ENCODE peak calls at places on chromosome 20, in four cellular contexts. G is tibial nerve; D is CD8-positive, alpha-beta T cell; W is lower lobe of right lung. X is an unnamed sample.

GRCh38 chr20:11204926-11205768 is 531.3 kb upstream of the JAG1 start:
- DNase-seq in G (peak), D (no peak), W (peak), X (no peak)

GRCh38 chr20:44479643-44480042 is 4.0 kb downstream of the TTPAL start:
- DNase-seq in G (no peak), D (no peak), W (no peak), X (no peak)

GRCh38 chr20:49415005-49415663 is 67.3 kb downstream of the KCNB1 start:
- DNase-seq in G (no peak), D (no peak), W (no peak), X (no peak)

GRCh38 chr20:24097506-24098245 is 109.1 kb upstream of the GGTLC1 start:
- DNase-seq in G (no peak), D (no peak), W (no peak), X (no peak)

GRCh38 chr20:47358672-47359532 is 2.4 kb upstream of the ZMYND8 start:
- DNase-seq in G (peak), D (no peak), W (peak), X (no peak)

GRCh38 chr20:297098-297924 is at the start of gene ZCCHC3:
- DNase-seq in G (peak), D (peak), W (peak), X (no peak)

GRCh38 chr20:49835031-49835430 is 22.4 kb downstream of the SLC9A8 start:
- DNase-seq in G (no peak), D (no peak), W (no peak), X (no peak)

GRCh38 chr20:25220021-25220730 is 24.7 kb downstream of the ENTPD6 start:
- DNase-seq in G (peak), D (no peak), W (no peak), X (no peak)

GRCh38 chr20:8454137-8454712 is 322.2 kb downstream of the PLCB1 start:
- DNase-seq in G (no peak), D (no peak), W (no peak), X (no peak)

GRCh38 chr20:64266988-64267387 is 11.4 kb downstream of the PCMTD2 start:
- DNase-seq in G (no peak), D (no peak), W (no peak), X (no peak)

GRCh38 chr20:64232794-64233193 is 22.8 kb upstream of the PCMTD2 start:
- DNase-seq in G (no peak), D (no peak), W (peak), X (peak)

GRCh38 chr20:10861619-10862018 is 187.8 kb upstream of the JAG1 start:
- DNase-seq in G (no peak), D (no peak), W (no peak), X (no peak)

GRCh38 chr20:61448396-61448795 is 196.3 kb downstream of the CDH4 start:
- DNase-seq in G (no peak), D (no peak), W (no peak), X (no peak)

GRCh38 chr20:59751075-59751711 is 146.9 kb downstream of the PHACTR3 start:
- DNase-seq in G (peak), D (no peak), W (peak), X (peak)

GRCh38 chr20:25245461-25245860 is 2.4 kb upstream of the PYGB start:
- DNase-seq in G (no peak), D (no peak), W (no peak), X (no peak)

GRCh38 chr20:23608251-23608846 is 2.6 kb upstream of the CST9 start:
- DNase-seq in G (no peak), D (no peak), W (no peak), X (no peak)

GRCh38 chr20:31542201-31542842 is 28.1 kb downstream of the HM13 start:
- DNase-seq in G (no peak), D (no peak), W (peak), X (no peak)

GRCh38 chr20:62208805-62209755 is 11.0 kb downstream of the HRH3 start:
- DNase-seq in G (no peak), D (no peak), W (peak), X (no peak)

GRCh38 chr20:25356294-25356933 is 34.2 kb downstream of the ABHD12 start:
- DNase-seq in G (no peak), D (no peak), W (no peak), X (no peak)

GRCh38 chr20:41978246-41978790 is 360.1 kb upstream of the CHD6 start:
- DNase-seq in G (no peak), D (no peak), W (no peak), X (no peak)

GRCh38 chr20:11379257-11380011 is 538.3 kb upstream of the BTBD3 start:
- DNase-seq in G (no peak), D (no peak), W (no peak), X (peak)

GRCh38 chr20:5078399-5078958 is 41.3 kb downstream of the PCNA start:
- DNase-seq in G (peak), D (peak), W (peak), X (no peak)

GRCh38 chr20:10848810-10849370 is 175.1 kb upstream of the JAG1 start:
- DNase-seq in G (peak), D (no peak), W (no peak), X (no peak)

GRCh38 chr20:5491463-5491862 is 174.7 kb upstream of the PROKR2 start:
- DNase-seq in G (no peak), D (no peak), W (no peak), X (no peak)

GRCh38 chr20:54292186-54292585 is 84.3 kb downstream of the PFDN4 start:
- DNase-seq in G (no peak), D (no peak), W (no peak), X (no peak)

GRCh38 chr20:52993091-52993490 is 20.9 kb downstream of the TSHZ2 start:
- DNase-seq in G (no peak), D (no peak), W (no peak), X (no peak)

GRCh38 chr20:24987244-24987643 is 5.3 kb downstream of the APMAP start:
- DNase-seq in G (no peak), D (no peak), W (no peak), X (no peak)

GRCh38 chr20:4227085-4227821 is 211.9 kb upstream of the RNF24 start:
- DNase-seq in G (no peak), D (no peak), W (no peak), X (no peak)

DNA sequence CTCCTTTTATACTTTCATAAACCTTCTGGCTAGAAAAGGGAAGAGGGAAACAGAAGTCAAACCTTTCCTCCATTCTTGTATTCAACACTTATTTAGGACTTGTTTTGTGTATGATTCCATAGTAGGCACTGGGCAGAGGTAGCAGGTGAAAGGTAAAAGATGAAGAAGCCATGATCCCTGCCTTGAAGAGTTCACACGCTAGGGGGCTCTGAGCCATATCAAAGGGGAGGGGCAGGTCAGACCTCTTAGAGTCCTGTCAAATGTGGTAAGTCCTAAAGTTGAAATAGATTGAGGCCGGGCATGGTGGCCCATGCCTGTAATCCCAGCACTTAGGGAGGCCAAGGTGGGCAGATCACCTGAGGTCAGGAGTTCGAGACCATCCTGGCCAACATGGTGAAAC is 85.5 kb downstream of the NDUFAF5 start:
- DNase-seq in G (no peak), D (no peak), W (no peak), X (no peak)
- TF ChIP-seq CTCF in G (no peak), D (no peak), W (no peak), X (no peak)

GRCh38 chr20:34526466-34526865 is 10.2 kb downstream of the DYNLRB1 start:
- DNase-seq in G (no peak), D (no peak), W (no peak), X (no peak)

GRCh38 chr20:34525342-34525708 is 9.1 kb downstream of the DYNLRB1 start:
- DNase-seq in G (no peak), D (no peak), W (no peak), X (no peak)

GRCh38 chr20:34525709-34526416 is 9.6 kb downstream of the DYNLRB1 start:
- DNase-seq in G (peak), D (no peak), W (peak), X (no peak)

GRCh38 chr20:34522969-34523871 is 7.0 kb downstream of the DYNLRB1 start:
- DNase-seq in G (peak), D (peak), W (no peak), X (no peak)

DNA sequence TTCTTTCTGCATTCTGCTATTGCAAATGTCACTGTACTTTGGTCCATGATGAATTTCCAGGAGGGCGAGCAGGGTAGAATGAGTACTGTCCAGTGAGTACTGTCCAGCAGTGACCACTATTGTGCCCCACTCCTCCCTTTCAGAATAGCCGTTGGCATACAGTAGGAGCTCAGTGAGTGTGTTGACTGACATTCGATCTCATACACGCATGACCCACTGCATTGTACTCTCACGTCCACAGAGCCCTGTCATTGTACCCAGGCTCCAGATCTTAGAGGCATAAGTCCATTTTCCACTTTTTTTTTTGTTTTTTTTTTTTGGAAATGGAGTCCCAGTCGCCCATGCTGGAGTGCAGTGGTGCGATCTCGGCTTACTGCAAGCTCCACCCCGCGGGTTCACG is 8.2 kb downstream of the DYNLRB1 start:
- DNase-seq in G (no peak), D (no peak), W (no peak), X (no peak)
- TF ChIP-seq CTCF in G (no peak), D (no peak), W (no peak), X (no peak)

DNA sequence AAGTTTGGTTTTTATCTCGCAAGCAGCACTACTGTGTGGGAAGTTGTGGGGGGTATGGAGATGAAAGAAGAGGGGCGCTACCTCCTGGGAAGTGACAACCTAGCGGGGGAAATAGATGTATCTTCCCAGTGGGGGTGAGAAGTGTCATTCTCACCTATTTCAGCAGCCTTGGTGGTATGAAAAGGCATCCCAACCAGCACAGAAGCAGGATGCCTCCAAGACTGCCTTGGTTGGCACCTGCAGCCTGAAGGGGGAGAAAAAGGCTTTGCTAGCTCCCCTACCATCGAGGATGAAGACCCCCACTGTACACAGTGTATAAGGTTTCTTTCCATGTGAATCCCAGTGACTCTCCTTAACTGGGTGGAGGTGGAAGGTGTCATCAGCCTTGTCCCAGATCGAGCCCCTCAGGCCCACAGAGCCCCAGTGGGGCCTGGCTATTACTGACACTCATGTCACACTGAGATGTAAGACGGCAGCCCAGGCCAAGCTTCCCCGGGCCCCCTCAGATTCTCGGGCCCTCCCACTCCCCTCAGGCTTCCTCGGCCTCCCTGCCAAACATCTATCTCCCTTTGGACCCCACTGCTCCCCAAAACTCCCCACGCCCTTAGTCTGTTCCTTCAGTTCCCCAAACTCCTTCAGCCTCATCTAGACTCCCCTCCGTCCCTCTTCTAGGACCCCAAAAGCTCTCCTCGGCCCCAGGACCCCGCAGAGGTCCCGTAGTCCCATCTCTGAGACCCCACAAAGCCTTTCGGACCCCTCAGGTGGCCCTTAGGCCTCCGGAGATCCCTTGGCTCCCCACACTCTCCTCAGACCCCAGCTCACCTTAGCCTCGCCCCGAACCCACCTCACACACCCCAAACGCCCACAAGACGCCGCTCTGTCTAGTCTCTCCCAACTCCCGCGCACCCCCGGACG is 688 bp downstream of the COMMD7 start:
- DNase-seq in G (no peak), D (no peak), W (no peak), X (no peak)
- TF ChIP-seq CTCF in G (no peak), D (no peak), W (no peak), X (peak)

DNA sequence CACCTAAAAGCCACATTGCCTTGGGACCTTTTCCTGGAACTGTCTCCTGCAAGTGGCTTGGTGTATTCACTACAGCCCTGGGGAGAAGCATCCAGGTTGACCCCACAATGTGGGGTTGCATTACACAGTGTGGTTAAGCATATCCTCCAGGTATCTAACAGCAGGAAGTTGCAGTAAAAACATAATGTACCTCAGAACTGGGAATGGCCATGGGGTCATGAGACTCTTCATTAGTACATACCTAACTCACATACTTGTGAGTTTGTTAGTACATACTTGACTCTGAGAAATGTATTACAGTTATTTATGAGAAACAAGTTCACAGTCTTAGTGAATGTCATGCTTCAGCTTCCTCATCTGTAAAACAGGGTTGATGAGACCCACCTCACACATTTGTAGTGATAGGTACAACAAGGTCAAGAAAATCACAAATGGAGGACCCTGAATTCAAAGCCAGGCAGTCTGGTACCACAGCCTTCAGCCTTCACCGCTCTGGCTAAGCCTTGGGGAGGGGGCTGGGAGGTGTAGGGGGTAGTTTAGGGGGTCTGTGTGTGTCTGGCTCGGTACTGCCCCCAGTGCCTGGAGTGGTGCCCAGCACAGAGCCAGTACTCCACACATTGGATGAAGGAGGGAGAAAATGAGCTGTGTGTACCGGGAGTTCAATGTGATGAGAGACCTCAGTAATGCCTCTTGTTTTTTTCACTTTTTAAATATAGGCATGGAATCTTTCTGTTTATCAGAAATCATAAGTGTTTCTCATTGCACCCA is 53.0 kb downstream of the KAT14 start:
- DNase-seq in G (no peak), D (no peak), W (no peak), X (no peak)
- TF ChIP-seq CTCF in G (no peak), D (no peak), W (no peak), X (no peak)

DNA sequence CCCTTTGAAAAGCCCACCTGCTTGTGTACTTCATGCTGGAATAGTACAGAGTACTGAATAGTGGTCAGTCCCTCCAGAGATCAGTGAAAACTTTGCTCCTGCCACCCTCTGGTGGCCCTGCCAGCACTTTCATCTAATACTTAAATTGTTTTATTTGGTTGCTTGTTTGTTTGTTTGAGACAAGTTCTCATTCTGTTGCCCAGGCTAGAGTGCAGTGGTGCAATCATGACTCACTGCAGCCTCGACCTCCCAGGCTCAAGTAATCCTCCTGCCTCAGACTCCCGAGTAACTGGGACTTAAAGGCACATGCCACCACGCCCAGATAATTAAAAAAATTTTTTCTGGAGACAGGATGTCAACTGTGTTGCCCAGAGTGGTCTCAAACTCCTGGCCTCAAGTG is 9.1 kb downstream of the FAM83D start:
- DNase-seq in G (no peak), D (no peak), W (no peak), X (no peak)
- TF ChIP-seq CTCF in G (no peak), D (no peak), W (no peak), X (peak)

GRCh38 chr20:56995635-56996075 is 270.8 kb downstream of the BMP7 start:
- DNase-seq in G (no peak), D (no peak), W (no peak), X (no peak)
- TF ChIP-seq CTCF in G (no peak), D (no peak), W (peak), X (peak)

GRCh38 chr20:63225082-63225454 is 9.1 kb upstream of the YTHDF1 start:
- DNase-seq in G (no peak), D (no peak), W (no peak), X (no peak)
- TF ChIP-seq CTCF in G (no peak), D (no peak), W (no peak), X (no peak)

GRCh38 chr20:43477634-43478033 is 19.9 kb downstream of the SRSF6 start:
- DNase-seq in G (no peak), D (no peak), W (no peak), X (no peak)

GRCh38 chr20:43473058-43473704 is 15.5 kb downstream of the SRSF6 start:
- DNase-seq in G (no peak), D (no peak), W (no peak), X (no peak)

DNA sequence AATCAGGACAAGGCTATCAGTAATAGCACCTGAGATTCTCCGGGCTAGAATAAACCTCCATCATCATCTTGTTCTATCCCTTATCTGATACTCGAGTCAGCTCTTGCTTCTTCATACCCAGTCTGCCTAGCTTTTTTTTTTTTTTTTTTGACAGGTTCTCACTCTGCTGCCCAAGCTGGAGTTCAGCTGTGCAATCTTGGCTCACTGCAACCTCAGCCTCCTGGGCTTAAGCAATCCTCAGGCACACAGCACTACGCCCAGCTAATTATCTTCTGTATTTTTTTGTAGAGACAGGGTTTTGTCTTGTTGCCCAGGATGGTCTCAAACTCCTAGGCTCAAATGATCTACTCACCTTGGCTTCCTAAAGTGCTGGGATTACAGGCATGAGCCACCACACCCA is 19.5 kb downstream of the SRSF6 start:
- DNase-seq in G (no peak), D (no peak), W (no peak), X (no peak)
- TF ChIP-seq CTCF in G (no peak), D (no peak), W (no peak), X (no peak)

DNA sequence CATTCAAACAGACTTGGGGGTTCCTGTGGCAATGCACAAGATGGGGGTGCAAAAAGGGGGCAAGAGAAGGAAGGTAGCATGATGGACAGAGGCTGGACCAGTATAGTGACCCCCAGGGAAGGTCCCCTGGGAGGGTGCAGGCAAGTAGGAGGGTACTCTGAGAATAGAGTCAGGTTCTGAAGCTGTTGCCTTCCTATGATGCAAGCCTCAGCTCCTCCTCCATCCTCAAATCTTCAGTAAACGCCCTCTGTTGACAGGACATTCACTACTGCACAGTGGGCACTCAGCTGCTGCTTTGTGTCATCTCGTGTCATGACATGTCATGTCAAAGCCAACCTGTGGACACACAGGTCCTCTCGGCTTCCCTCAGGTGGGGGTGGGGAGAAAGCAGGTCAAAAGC is 5.8 kb upstream of the SDCBP2 start:
- DNase-seq in G (no peak), D (no peak), W (no peak), X (no peak)
- TF ChIP-seq CTCF in G (no peak), D (no peak), W (no peak), X (no peak)

GRCh38 chr20:51678041-51678697 is 90.0 kb downstream of the ATP9A start:
- DNase-seq in G (no peak), D (no peak), W (no peak), X (no peak)
- TF ChIP-seq CTCF in G (no peak), D (no peak), W (no peak), X (peak)